ENCODE peak calls at places on chromosomes 11 and 22, in five cellular contexts. U is HCT116, G is HepG2, Z is H1, X is GM12878. F is an unnamed sample.

GRCh38 chr22:30116362-30117117 is 36.3 kb downstream of the HORMAD2 start:
- DNase-seq in X (no peak), Z (no peak), U (no peak), G (peak), F (no peak)

GRCh38 chr22:22745225-22746060 is 101.0 kb downstream of the GGTLC2 start:
- DNase-seq in X (no peak), G (peak), Z (no peak), U (no peak), F (peak)

GRCh38 chr11:83921447-83922192 is 635.5 kb upstream of the CCDC90B start:
- DNase-seq in U (no peak), G (no peak), X (no peak), Z (no peak), F (no peak)

GRCh38 chr11:75193271-75193670 is 42.4 kb downstream of the SLCO2B1 start:
- DNase-seq in G (no peak), X (no peak), U (no peak), Z (no peak), F (no peak)

GRCh38 chr22:23777776-23778575 is 5.3 kb downstream of the MMP11 start:
- DNase-seq in U (no peak), G (no peak), Z (no peak), X (no peak), F (no peak)

GRCh38 chr11:92782806-92783205 is 186.6 kb upstream of the MTNR1B start:
- DNase-seq in X (no peak), Z (no peak), G (no peak), U (no peak), F (no peak)

GRCh38 chr11:97332271-97332670 is 942.5 kb downstream of the JRKL start:
- DNase-seq in U (no peak), G (no peak), X (no peak), Z (no peak), F (no peak)

GRCh38 chr22:41290262-41291221 is 4.6 kb upstream of the RANGAP1 start:
- DNase-seq in G (peak), U (no peak), Z (no peak), X (no peak), F (no peak)

GRCh38 chr11:73249858-73250773 is 22.0 kb upstream of the P2RY6 start:
- DNase-seq in U (no peak), G (no peak), X (no peak), Z (no peak), F (no peak)

GRCh38 chr11:47104337-47104950 is 72.2 kb downstream of the ARFGAP2 start:
- DNase-seq in Z (peak), G (no peak), X (no peak), U (no peak), F (no peak)

GRCh38 chr11:101915811-101916291 is 471 bp downstream of the ANGPTL5 start:
- DNase-seq in X (no peak), U (no peak), G (no peak), Z (no peak), F (no peak)

GRCh38 chr11:1877211-1878133 is 14.2 kb downstream of the PRR33 start:
- DNase-seq in U (no peak), G (peak), Z (no peak), X (no peak), F (no peak)

GRCh38 chr11:28701760-28702449 is 593.7 kb downstream of the METTL15 start:
- DNase-seq in U (peak), X (no peak), Z (no peak), G (no peak), F (no peak)

GRCh38 chr22:21570398-21570797 is 2.9 kb downstream of the UBE2L3 start:
- DNase-seq in Z (no peak), X (no peak), G (no peak), U (no peak), F (peak)

GRCh38 chr11:27886765-27887328 is 186.6 kb upstream of the BDNF start:
- DNase-seq in Z (no peak), X (no peak), U (no peak), G (no peak), F (no peak)

GRCh38 chr22:43346521-43346929 is 3.4 kb upstream of the SCUBE1 start:
- DNase-seq in U (peak), X (no peak), Z (peak), G (peak), F (peak)

GRCh38 chr11:59680287-59681154 is 11.7 kb upstream of the PATL1 start:
- DNase-seq in U (peak), Z (peak), G (peak), X (peak), F (peak)

GRCh38 chr11:76640540-76640939 is 30.0 kb downstream of the LRRC32 start:
- DNase-seq in U (no peak), G (no peak), X (no peak), Z (no peak), F (no peak)

GRCh38 chr22:35315855-35316745 is 16.4 kb downstream of the TOM1 start:
- DNase-seq in G (no peak), U (no peak), X (no peak), Z (no peak), F (no peak)

GRCh38 chr11:7571640-7572000 is 57.8 kb downstream of the PPFIBP2 start:
- DNase-seq in Z (peak), U (peak), G (peak), X (no peak), F (peak)

GRCh38 chr11:68270334-68271022 is 1.3 kb downstream of the C11orf24 start:
- DNase-seq in U (no peak), G (peak), Z (no peak), X (no peak), F (no peak)

GRCh38 chr22:49274754-49275380 is 552.8 kb downstream of the BRD1 start:
- DNase-seq in Z (no peak), X (no peak), U (no peak), G (no peak), F (no peak)

GRCh38 chr11:106281455-106282173 is 204.2 kb downstream of the AASDHPPT start:
- DNase-seq in Z (no peak), G (no peak), U (peak), X (no peak), F (no peak)

GRCh38 chr11:107293677-107294344 is 163.8 kb downstream of the CWF19L2 start:
- DNase-seq in U (no peak), Z (peak), X (no peak), G (peak), F (no peak)

GRCh38 chr11:18495268-18495667 is 31.5 kb downstream of the TSG101 start:
- DNase-seq in X (no peak), G (no peak), U (no peak), Z (no peak), F (no peak)

GRCh38 chr11:106708348-106708747 is 309.9 kb downstream of the GUCY1A2 start:
- DNase-seq in X (no peak), U (no peak), G (no peak), Z (peak), F (no peak)

GRCh38 chr11:84383571-84383970 is 1097.4 kb upstream of the CCDC90B start:
- DNase-seq in U (no peak), Z (no peak), X (no peak), G (no peak), F (no peak)

GRCh38 chr11:62539238-62539925 is 7.2 kb downstream of the AHNAK start:
- DNase-seq in Z (no peak), U (no peak), X (no peak), G (no peak), F (no peak)

GRCh38 chr11:129652828-129653227 is 162.8 kb upstream of the TMEM45B start:
- DNase-seq in X (no peak), U (no peak), Z (no peak), G (no peak), F (no peak)

GRCh38 chr11:68009391-68010000 is 631 bp upstream of the ALDH3B1 start:
- DNase-seq in G (no peak), X (no peak), U (no peak), Z (no peak), F (peak)

GRCh38 chr11:2759228-2760195 is 59.7 kb upstream of the KCNQ1OT1 start:
- DNase-seq in G (no peak), U (no peak), Z (no peak), X (no peak), F (no peak)

GRCh38 chr22:33895444-33895843 is 24.8 kb downstream of the LARGE1 start:
- DNase-seq in Z (no peak), G (no peak), U (no peak), X (no peak), F (no peak)

GRCh38 chr22:33897621-33897910 is 22.7 kb downstream of the LARGE1 start:
- DNase-seq in U (no peak), G (no peak), X (no peak), Z (no peak), F (no peak)

GRCh38 chr22:33896801-33897620 is 23.3 kb downstream of the LARGE1 start:
- DNase-seq in G (no peak), X (no peak), Z (peak), U (no peak), F (no peak)

GRCh38 chr22:33896154-33896800 is 24.0 kb downstream of the LARGE1 start:
- DNase-seq in G (no peak), Z (no peak), U (no peak), X (no peak), F (no peak)

DNA sequence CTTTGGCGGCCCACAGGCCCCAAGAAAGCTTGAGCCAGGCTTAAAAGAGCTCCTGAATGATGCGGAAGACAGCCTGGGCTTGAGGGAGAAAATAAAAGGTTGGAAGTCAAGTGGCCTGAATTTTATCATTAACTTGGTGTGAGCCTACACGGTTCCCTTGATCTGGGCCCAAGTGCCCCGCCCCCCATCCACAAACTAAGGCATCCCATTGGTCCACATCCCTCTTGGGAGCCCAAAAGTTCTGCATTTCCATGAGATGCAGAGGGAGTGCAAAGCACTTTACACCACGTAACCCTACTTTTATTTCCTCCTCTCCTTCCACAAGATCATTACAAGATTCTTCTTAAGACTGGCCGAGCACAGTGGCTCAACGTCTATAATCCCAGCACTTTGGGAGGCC is 22.2 kb downstream of the LARGE1 start:
- DNase-seq in U (no peak), Z (no peak), X (no peak), G (no peak), F (no peak)
- TF ChIP-seq CEBPB in U (no peak), Z (no peak), X (no peak), G (no peak), F (no peak)

DNA sequence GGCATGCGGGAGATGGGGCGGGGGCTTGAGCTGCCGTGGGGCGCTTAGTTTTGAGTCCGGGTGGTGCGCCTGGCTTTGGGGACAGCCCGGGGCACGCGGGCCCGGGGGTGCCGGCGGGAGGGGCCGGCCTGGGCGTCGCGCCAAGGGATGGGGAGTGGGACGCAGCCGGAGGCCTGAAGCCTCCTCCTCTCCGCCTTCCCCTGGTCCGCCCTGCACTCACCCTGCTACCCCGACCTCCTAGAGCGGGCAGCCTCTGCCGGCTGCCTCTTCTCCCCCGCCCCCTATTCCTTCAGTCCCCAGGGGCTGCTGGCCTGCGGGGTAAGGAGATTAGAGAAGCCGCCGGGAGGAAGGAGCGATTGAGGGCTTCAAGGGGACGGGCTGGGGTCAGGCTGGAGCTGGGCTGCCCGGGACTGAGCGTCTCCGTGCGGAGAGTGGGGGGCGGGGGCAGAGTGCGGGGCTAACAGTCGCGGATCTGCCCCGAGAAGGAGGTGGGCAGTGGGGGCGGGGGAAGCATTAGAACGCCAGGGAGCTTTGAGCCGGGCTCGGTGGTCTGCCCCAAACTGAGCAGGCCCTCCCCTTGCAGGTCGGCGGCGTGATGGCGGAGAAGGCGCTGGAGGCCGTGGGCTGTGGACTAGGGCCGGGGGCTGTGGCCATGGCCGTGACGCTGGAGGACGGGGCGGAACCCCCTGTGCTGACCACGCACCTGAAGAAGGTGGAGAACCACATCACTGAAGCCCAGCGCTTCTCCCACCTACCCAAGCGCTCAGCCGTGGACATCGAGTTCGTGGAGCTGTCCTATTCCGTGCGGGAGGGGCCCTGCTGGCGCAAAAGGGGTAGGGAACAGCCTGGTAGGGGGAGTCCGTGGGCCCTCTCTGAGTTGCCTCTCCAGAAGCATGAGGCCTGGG is 771 bp downstream of the ABCG4 start:
- DNase-seq in X (no peak), Z (no peak), G (no peak), U (no peak), F (no peak)
- TF ChIP-seq EZH2 in X (no peak), Z (peak), G (no peak), U (no peak), F (no peak)

GRCh38 chr11:119783466-119784400 is 54.7 kb upstream of the NECTIN1 start:
- DNase-seq in Z (no peak), G (no peak), X (no peak), U (no peak), F (no peak)
- TF ChIP-seq CEBPB in Z (no peak), G (no peak), X (no peak), U (no peak), F (no peak)

GRCh38 chr22:19167106-19167869 is 11.2 kb downstream of the SLC25A1 start:
- DNase-seq in G (no peak), X (no peak), U (no peak), Z (no peak), F (no peak)

GRCh38 chr22:19169002-19169946 is 9.3 kb downstream of the SLC25A1 start:
- DNase-seq in U (no peak), G (no peak), X (no peak), Z (no peak), F (peak)

GRCh38 chr22:19168088-19168890 is 10.2 kb downstream of the SLC25A1 start:
- DNase-seq in Z (no peak), G (no peak), U (no peak), X (no peak), F (peak)

GRCh38 chr22:19172213-19173046 is 6.1 kb downstream of the SLC25A1 start:
- DNase-seq in U (no peak), X (no peak), G (no peak), Z (no peak), F (peak)

GRCh38 chr22:19169947-19170318 is 8.6 kb downstream of the SLC25A1 start:
- DNase-seq in Z (no peak), U (no peak), G (no peak), X (no peak), F (peak)
- TF ChIP-seq EZH2 in Z (peak), U (no peak), G (no peak), X (no peak), F (no peak)

GRCh38 chr11:16985297-16985696 is 28.9 kb downstream of the PLEKHA7 start:
- DNase-seq in U (no peak), Z (no peak), G (peak), X (no peak), F (no peak)

GRCh38 chr11:16984229-16984628 is 30.0 kb downstream of the PLEKHA7 start:
- DNase-seq in G (no peak), X (no peak), Z (no peak), U (no peak), F (no peak)

GRCh38 chr11:16989554-16989953 is 24.7 kb downstream of the PLEKHA7 start:
- DNase-seq in X (no peak), Z (no peak), G (no peak), U (no peak), F (no peak)

GRCh38 chr11:16987205-16987568 is 27.0 kb downstream of the PLEKHA7 start:
- DNase-seq in Z (no peak), X (no peak), U (no peak), G (no peak), F (peak)

GRCh38 chr11:16986434-16987204 is 27.6 kb downstream of the PLEKHA7 start:
- DNase-seq in X (peak), U (no peak), Z (no peak), G (no peak), F (peak)
- TF ChIP-seq CEBPB in X (no peak), U (no peak), Z (no peak), G (no peak), F (no peak)

GRCh38 chr11:118157186-118157895 is 4.7 kb upstream of the SCN4B start:
- DNase-seq in U (no peak), X (no peak), Z (no peak), G (no peak), F (no peak)
- TF ChIP-seq EZH2 in U (no peak), X (no peak), Z (peak), G (no peak), F (no peak)

GRCh38 chr11:79087238-79087956 is 353.4 kb downstream of the TENM4 start:
- DNase-seq in X (no peak), Z (peak), G (peak), U (no peak), F (no peak)
- TF ChIP-seq CEBPB in X (no peak), Z (no peak), G (no peak), U (no peak), F (no peak)

GRCh38 chr11:82759649-82760048 is 26.0 kb upstream of the FAM181B start:
- DNase-seq in U (no peak), Z (no peak), G (no peak), X (no peak), F (no peak)

GRCh38 chr11:82763167-82763566 is 29.5 kb upstream of the FAM181B start:
- DNase-seq in G (no peak), U (no peak), X (no peak), Z (no peak), F (no peak)

GRCh38 chr11:82767123-82767522 is 33.5 kb upstream of the FAM181B start:
- DNase-seq in Z (no peak), G (no peak), X (no peak), U (no peak), F (no peak)

DNA sequence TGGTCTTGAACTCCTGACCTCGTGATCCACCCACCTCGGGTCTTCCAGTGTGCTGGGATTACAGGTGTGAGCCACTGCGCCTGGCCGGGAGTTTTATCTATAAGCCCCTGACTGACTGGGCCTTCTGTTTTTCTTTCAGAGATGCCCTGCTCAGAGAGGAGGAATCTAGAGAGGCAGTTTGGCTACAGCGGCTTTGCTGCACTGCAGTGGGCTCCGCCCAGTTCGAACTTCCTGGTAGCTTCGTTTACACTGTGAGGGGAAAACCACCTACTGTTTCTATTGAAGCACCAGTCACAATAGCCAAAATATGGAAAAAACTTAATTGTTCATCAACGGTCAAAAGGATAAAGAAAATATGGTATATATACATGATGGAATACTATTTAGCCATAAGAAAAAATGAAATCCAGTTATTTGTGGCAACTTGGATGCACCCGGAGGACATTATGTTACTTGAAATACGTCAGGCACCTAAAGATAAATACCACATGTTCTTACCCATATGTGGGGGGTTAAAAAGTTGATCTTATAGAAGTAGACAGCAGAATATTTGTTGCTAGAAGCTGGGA is 31.9 kb upstream of the FAM181B start:
- DNase-seq in G (no peak), Z (no peak), X (no peak), U (no peak), F (no peak)
- TF ChIP-seq EZH2 in G (no peak), Z (no peak), X (no peak), U (no peak), F (no peak)

DNA sequence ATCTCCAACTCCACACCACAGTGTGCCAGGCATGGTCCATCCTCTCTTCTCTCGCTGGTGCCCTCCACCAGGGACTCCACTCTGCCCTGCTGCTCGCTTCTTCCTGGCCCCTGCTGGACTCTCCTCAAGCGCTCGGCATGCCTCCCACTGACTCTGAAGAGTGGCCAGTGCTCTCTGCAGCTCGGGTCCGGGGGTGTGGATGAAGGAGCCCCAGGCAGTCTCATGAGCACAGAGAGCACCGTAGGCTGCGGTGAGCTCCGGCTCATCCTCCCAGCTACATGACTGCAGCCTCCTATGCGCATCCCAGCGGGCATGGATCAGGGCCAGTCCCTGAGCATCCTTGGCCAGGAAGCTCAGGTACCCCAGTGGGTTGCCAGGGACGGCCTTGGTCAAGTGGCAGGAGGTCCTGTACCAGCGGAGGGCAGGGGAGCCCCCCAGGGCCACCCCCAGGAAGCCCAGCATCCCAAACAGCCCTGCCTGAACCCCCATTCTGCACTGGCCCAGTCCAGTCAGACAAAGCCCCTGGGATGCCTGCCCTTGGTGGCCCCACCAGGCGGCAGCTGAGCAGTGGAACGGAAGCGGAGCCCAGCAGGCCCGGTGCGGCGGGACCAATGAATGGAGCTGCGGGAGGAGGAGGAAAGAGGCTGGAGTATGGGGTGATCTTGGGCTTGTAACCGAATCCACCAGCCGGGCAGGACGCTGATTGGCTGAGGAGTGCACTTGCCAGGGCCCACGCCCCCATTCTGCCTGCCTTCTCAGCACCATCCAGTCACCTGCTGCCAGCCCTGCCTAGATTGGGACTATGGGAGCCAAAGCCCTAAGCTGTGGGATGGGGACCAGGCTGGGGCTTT is at the start of gene PLA2G3:
- DNase-seq in U (no peak), G (peak), Z (peak), X (no peak), F (peak)
- TF ChIP-seq CEBPB in U (no peak), G (no peak), Z (no peak), X (no peak), F (no peak)

F was measured in K562.